ENCODE peak calls at places on chromosomes 16 and 17, in seven cellular contexts. One of them, this sample, is unnamed.

GRCh38 chr17:63316100-63316499 is 130.0 kb downstream of the CYB561 start:
- DNase-seq in NCI-H446: no peak
- DNase-seq in naive thymus-derived CD8-positive, alpha-beta T cell: no peak
- DNase-seq in EH: no peak
- DNase-seq in cerebellum: no peak
- DNase-seq in breast epithelium: no peak
- DNase-seq in skeletal muscle cell: no peak
- DNase-seq in this sample: no peak

GRCh38 chr16:71472041-71472440 is 10.0 kb upstream of the ZNF23 start:
- DNase-seq in EH: peak; percentile 63
- DNase-seq in naive thymus-derived CD8-positive, alpha-beta T cell: no peak
- DNase-seq in cerebellum: no peak
- DNase-seq in skeletal muscle cell: no peak
- DNase-seq in breast epithelium: no peak
- DNase-seq in NCI-H446: no peak
- DNase-seq in this sample: no peak

GRCh38 chr16:79767597-79768280 is 167.2 kb upstream of the MAF start:
- DNase-seq in naive thymus-derived CD8-positive, alpha-beta T cell: no peak
- DNase-seq in skeletal muscle cell: no peak
- DNase-seq in EH: peak; percentile 19
- DNase-seq in breast epithelium: no peak
- DNase-seq in cerebellum: peak; percentile 18
- DNase-seq in NCI-H446: no peak
- DNase-seq in this sample: peak; percentile 9

GRCh38 chr16:30797670-30798309 is 10.8 kb upstream of the ZNF629 start:
- DNase-seq in skeletal muscle cell: no peak
- DNase-seq in breast epithelium: no peak
- DNase-seq in NCI-H446: no peak
- DNase-seq in cerebellum: no peak
- DNase-seq in EH: no peak
- DNase-seq in naive thymus-derived CD8-positive, alpha-beta T cell: no peak
- DNase-seq in this sample: no peak

GRCh38 chr16:85382717-85383118 is 230.4 kb upstream of the GSE1 start:
- DNase-seq in skeletal muscle cell: no peak
- DNase-seq in cerebellum: no peak
- DNase-seq in NCI-H446: no peak
- DNase-seq in EH: no peak
- DNase-seq in breast epithelium: no peak
- DNase-seq in naive thymus-derived CD8-positive, alpha-beta T cell: no peak
- DNase-seq in this sample: no peak

GRCh38 chr17:39663688-39664580 is 1.2 kb upstream of the TCAP start:
- DNase-seq in NCI-H446: no peak
- DNase-seq in skeletal muscle cell: no peak
- DNase-seq in cerebellum: no peak
- DNase-seq in EH: peak; percentile 49
- DNase-seq in breast epithelium: no peak
- DNase-seq in naive thymus-derived CD8-positive, alpha-beta T cell: no peak
- DNase-seq in this sample: no peak

GRCh38 chr17:78113804-78114785 is 14.5 kb downstream of the TMC6 start:
- DNase-seq in naive thymus-derived CD8-positive, alpha-beta T cell: peak; percentile 9
- DNase-seq in breast epithelium: no peak
- DNase-seq in NCI-H446: no peak
- DNase-seq in EH: no peak
- DNase-seq in skeletal muscle cell: no peak
- DNase-seq in cerebellum: no peak
- DNase-seq in this sample: no peak

GRCh38 chr17:27569884-27570577 is 61.0 kb upstream of the LGALS9 start:
- DNase-seq in EH: no peak
- DNase-seq in naive thymus-derived CD8-positive, alpha-beta T cell: no peak
- DNase-seq in breast epithelium: no peak
- DNase-seq in cerebellum: no peak
- DNase-seq in NCI-H446: no peak
- DNase-seq in skeletal muscle cell: no peak
- DNase-seq in this sample: no peak

GRCh38 chr16:69855587-69855986 is 93.5 kb downstream of the WWP2 start:
- DNase-seq in NCI-H446: no peak
- DNase-seq in breast epithelium: no peak
- DNase-seq in skeletal muscle cell: no peak
- DNase-seq in cerebellum: no peak
- DNase-seq in EH: peak; percentile 30
- DNase-seq in naive thymus-derived CD8-positive, alpha-beta T cell: no peak
- DNase-seq in this sample: no peak

GRCh38 chr17:608911-609882 is 105.4 kb downstream of the VPS53 start:
- DNase-seq in breast epithelium: no peak
- DNase-seq in EH: peak; percentile 85
- DNase-seq in naive thymus-derived CD8-positive, alpha-beta T cell: no peak
- DNase-seq in NCI-H446: no peak
- DNase-seq in cerebellum: no peak
- DNase-seq in skeletal muscle cell: no peak
- DNase-seq in this sample: no peak

GRCh38 chr17:17108681-17109049 is 66.4 kb downstream of the MPRIP start:
- DNase-seq in skeletal muscle cell: no peak
- DNase-seq in cerebellum: no peak
- DNase-seq in naive thymus-derived CD8-positive, alpha-beta T cell: no peak
- DNase-seq in EH: no peak
- DNase-seq in NCI-H446: no peak
- DNase-seq in breast epithelium: peak; percentile 65
- DNase-seq in this sample: no peak

GRCh38 chr16:69481901-69482341 is 57.5 kb downstream of the CYB5B start:
- DNase-seq in NCI-H446: peak; percentile 54
- DNase-seq in cerebellum: peak; percentile 49
- DNase-seq in breast epithelium: peak; percentile 84
- DNase-seq in skeletal muscle cell: peak; percentile 17
- DNase-seq in naive thymus-derived CD8-positive, alpha-beta T cell: no peak
- DNase-seq in EH: peak; percentile 44
- DNase-seq in this sample: peak; percentile 73

GRCh38 chr17:682150-682549 is 32.5 kb downstream of the VPS53 start:
- DNase-seq in EH: no peak
- DNase-seq in skeletal muscle cell: no peak
- DNase-seq in cerebellum: no peak
- DNase-seq in breast epithelium: no peak
- DNase-seq in NCI-H446: no peak
- DNase-seq in naive thymus-derived CD8-positive, alpha-beta T cell: peak; percentile 2
- DNase-seq in this sample: no peak

GRCh38 chr16:11586375-11586855 is 304 bp downstream of the LITAF start:
- DNase-seq in breast epithelium: no peak
- DNase-seq in NCI-H446: no peak
- DNase-seq in naive thymus-derived CD8-positive, alpha-beta T cell: no peak
- DNase-seq in cerebellum: no peak
- DNase-seq in EH: peak; percentile 29
- DNase-seq in skeletal muscle cell: no peak
- DNase-seq in this sample: no peak

GRCh38 chr17:948284-948852 is 31.2 kb downstream of the NXN start:
- DNase-seq in skeletal muscle cell: no peak
- DNase-seq in cerebellum: no peak
- DNase-seq in EH: peak; percentile 70
- DNase-seq in breast epithelium: no peak
- DNase-seq in NCI-H446: no peak
- DNase-seq in naive thymus-derived CD8-positive, alpha-beta T cell: no peak
- DNase-seq in this sample: no peak

GRCh38 chr16:58678716-58679115 is 5.9 kb downstream of the SLC38A7 start:
- DNase-seq in cerebellum: peak; percentile 75
- DNase-seq in skeletal muscle cell: no peak
- DNase-seq in naive thymus-derived CD8-positive, alpha-beta T cell: no peak
- DNase-seq in NCI-H446: no peak
- DNase-seq in EH: peak; percentile 35
- DNase-seq in breast epithelium: peak; percentile 61
- DNase-seq in this sample: no peak

GRCh38 chr16:24609740-24610420 is 70.5 kb downstream of the RBBP6 start:
- DNase-seq in naive thymus-derived CD8-positive, alpha-beta T cell: no peak
- DNase-seq in skeletal muscle cell: no peak
- DNase-seq in NCI-H446: peak; percentile 11
- DNase-seq in breast epithelium: peak; percentile 53
- DNase-seq in EH: peak; percentile 59
- DNase-seq in cerebellum: peak; percentile 73
- DNase-seq in this sample: peak; percentile 42

GRCh38 chr16:54026456-54026855 is 260.1 kb downstream of the IRX3 start:
- DNase-seq in EH: peak; percentile 34
- DNase-seq in breast epithelium: no peak
- DNase-seq in skeletal muscle cell: no peak
- DNase-seq in cerebellum: no peak
- DNase-seq in naive thymus-derived CD8-positive, alpha-beta T cell: no peak
- DNase-seq in NCI-H446: no peak
- DNase-seq in this sample: no peak

GRCh38 chr17:58637011-58637570 is 54.8 kb downstream of the TEX14 start:
- DNase-seq in skeletal muscle cell: no peak
- DNase-seq in naive thymus-derived CD8-positive, alpha-beta T cell: no peak
- DNase-seq in cerebellum: no peak
- DNase-seq in NCI-H446: no peak
- DNase-seq in breast epithelium: no peak
- DNase-seq in EH: no peak
- DNase-seq in this sample: no peak

GRCh38 chr16:53457670-53458069 is 23.4 kb downstream of the RBL2 start:
- DNase-seq in EH: no peak
- DNase-seq in cerebellum: no peak
- DNase-seq in breast epithelium: no peak
- DNase-seq in naive thymus-derived CD8-positive, alpha-beta T cell: peak; percentile 92
- DNase-seq in skeletal muscle cell: no peak
- DNase-seq in NCI-H446: no peak
- DNase-seq in this sample: no peak

GRCh38 chr17:74485841-74486240 is 19.4 kb downstream of the CD300A start:
- DNase-seq in EH: no peak
- DNase-seq in breast epithelium: no peak
- DNase-seq in cerebellum: no peak
- DNase-seq in NCI-H446: no peak
- DNase-seq in skeletal muscle cell: no peak
- DNase-seq in naive thymus-derived CD8-positive, alpha-beta T cell: no peak
- DNase-seq in this sample: no peak

GRCh38 chr16:88773812-88774291 is 11.2 kb downstream of the PIEZO1 start:
- DNase-seq in naive thymus-derived CD8-positive, alpha-beta T cell: no peak
- DNase-seq in NCI-H446: no peak
- DNase-seq in EH: peak; percentile 92
- DNase-seq in breast epithelium: no peak
- DNase-seq in skeletal muscle cell: no peak
- DNase-seq in cerebellum: no peak
- DNase-seq in this sample: no peak